ENCODE peak calls at places on chromosomes 16 and 17, in six cellular contexts. C, Z, R, L, T and X are unnamed samples.

GRCh38 chr16:87702325-87702811 is 63.4 kb downstream of the KLHDC4 start:
- DNase-seq in T (no peak), R (peak; percentile 47), C (no peak), L (no peak), Z (no peak), X (peak; percentile 85)

GRCh38 chr17:61837175-61838051 is 25.9 kb downstream of the BRIP1 start:
- DNase-seq in L (no peak), Z (peak; percentile 44), R (peak; percentile 47), C (peak; percentile 54), T (peak; percentile 45), X (peak; percentile 41)

GRCh38 chr17:7355053-7355452 is at the start of gene TMEM95:
- DNase-seq in R (no peak), C (no peak), T (peak; percentile 41), Z (no peak), L (no peak), X (no peak)

GRCh38 chr16:1877089-1877488 is 5.1 kb upstream of the MEIOB start:
- DNase-seq in L (no peak), Z (no peak), T (peak; percentile 57), C (no peak), R (no peak), X (no peak)

GRCh38 chr16:48003226-48003907 is 152.4 kb downstream of the ABCC12 start:
- DNase-seq in T (no peak), C (no peak), R (no peak), L (peak; percentile 10), Z (no peak), X (no peak)

GRCh38 chr16:85395913-85396878 is 216.9 kb upstream of the GSE1 start:
- DNase-seq in Z (peak; percentile 39), T (peak; percentile 20), L (no peak), R (no peak), C (peak; percentile 12), X (no peak)

GRCh38 chr17:48510761-48511604 is 19.8 kb downstream of the HOXB1 start:
- DNase-seq in C (no peak), R (peak; percentile 38), T (no peak), L (peak; percentile 29), Z (no peak), X (peak; percentile 62)

GRCh38 chr16:704047-704446 is 1.6 kb downstream of the FBXL16 start:
- DNase-seq in T (no peak), L (no peak), C (no peak), Z (no peak), R (no peak), X (no peak)

GRCh38 chr17:56966277-56966676 is 5.4 kb upstream of the COIL start:
- DNase-seq in Z (no peak), T (no peak), C (no peak), L (no peak), R (no peak), X (no peak)

GRCh38 chr17:38728290-38728831 is 1.8 kb upstream of the CISD3 start:
- DNase-seq in T (no peak), L (no peak), R (peak; percentile 67), C (no peak), Z (no peak), X (no peak)

GRCh38 chr16:49048557-49048956 is 233.1 kb downstream of the CBLN1 start:
- DNase-seq in T (no peak), R (no peak), L (no peak), C (no peak), Z (no peak), X (no peak)

GRCh38 chr17:17363638-17364337 is 60.6 kb downstream of the NT5M start:
- DNase-seq in C (no peak), L (no peak), R (no peak), T (no peak), Z (no peak), X (no peak)

GRCh38 chr17:75601057-75601987 is 13.7 kb downstream of the MYO15B start:
- DNase-seq in Z (no peak), T (peak; percentile 89), C (peak; percentile 64), R (peak; percentile 68), L (no peak), X (peak; percentile 81)

GRCh38 chr17:41678907-41679739 is 9.6 kb upstream of the EIF1 start:
- DNase-seq in T (peak; percentile 53), Z (peak; percentile 37), C (no peak), L (no peak), R (no peak), X (no peak)

GRCh38 chr17:29140051-29140582 is 40.1 kb downstream of the MYO18A start:
- DNase-seq in L (no peak), C (peak; percentile 87), R (peak; percentile 79), Z (no peak), T (peak; percentile 85), X (peak; percentile 80)

GRCh38 chr17:17167356-17167755 is 38.8 kb downstream of the PLD6 start:
- DNase-seq in C (no peak), R (no peak), L (no peak), T (no peak), Z (no peak), X (no peak)

GRCh38 chr16:89167425-89167941 is 4.1 kb upstream of the CDH15 start:
- DNase-seq in L (no peak), C (peak; percentile 86), Z (peak; percentile 26), R (peak; percentile 90), T (peak; percentile 92), X (peak; percentile 88)

GRCh38 chr16:49441366-49441780 is 67.8 kb downstream of the C16orf78 start:
- DNase-seq in L (no peak), Z (no peak), R (peak; percentile 74), T (peak; percentile 38), C (peak; percentile 34), X (peak; percentile 82)

DNA sequence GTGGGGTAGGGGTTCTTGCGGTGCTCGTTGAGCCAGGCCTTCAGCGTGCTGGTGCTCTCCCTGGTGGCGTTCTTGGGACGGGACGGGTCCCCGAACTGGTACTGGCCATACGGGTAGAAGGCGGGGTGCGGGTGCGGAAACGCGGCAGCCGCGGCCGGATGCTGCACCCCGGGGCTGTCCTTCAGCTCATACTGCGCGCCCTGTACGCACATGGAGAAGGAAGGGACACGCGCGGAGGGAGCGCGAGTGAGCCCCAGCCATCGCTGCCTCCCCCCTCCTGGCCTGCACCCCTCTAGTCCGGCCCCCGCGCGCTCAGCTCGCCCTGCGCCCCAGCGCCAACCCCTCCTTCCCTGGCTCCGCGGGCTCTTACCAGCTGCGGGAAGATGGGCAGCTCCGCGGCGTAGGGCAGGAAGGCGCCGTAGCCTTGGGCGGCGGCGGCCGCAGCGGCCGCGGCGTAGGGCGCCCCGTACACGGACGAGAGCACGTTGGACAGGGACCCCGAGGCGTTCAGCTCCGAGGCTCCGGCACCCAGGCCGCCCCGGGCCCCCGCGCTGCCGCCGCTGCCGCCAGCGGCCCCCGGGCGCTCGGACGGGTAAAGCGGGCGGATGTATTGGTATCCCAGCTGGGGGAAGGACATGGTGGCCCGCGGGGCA is 1.0 kb downstream of the IRX3 start:
- DNase-seq in T (no peak), R (no peak), L (no peak), C (no peak), Z (no peak), X (no peak)
- TF ChIP-seq CTCF in T (no peak), R (no peak), L (peak; percentile 0), C (no peak), Z (no peak), X (no peak)

GRCh38 chr16:83602797-83603735 is 204.7 kb upstream of the HSBP1 start:
- DNase-seq in T (peak; percentile 6), C (no peak), L (no peak), Z (no peak), R (no peak), X (no peak)

GRCh38 chr16:83603981-83604570 is 203.7 kb upstream of the HSBP1 start:
- DNase-seq in R (no peak), T (peak; percentile 7), L (no peak), Z (no peak), C (no peak), X (no peak)

GRCh38 chr16:83609178-83609577 is 198.6 kb upstream of the HSBP1 start:
- DNase-seq in C (no peak), L (no peak), R (no peak), T (no peak), Z (no peak), X (no peak)

GRCh38 chr16:83606486-83607030 is 201.2 kb upstream of the HSBP1 start:
- DNase-seq in L (no peak), T (peak; percentile 12), C (no peak), Z (no peak), R (no peak), X (no peak)
- TF ChIP-seq CTCF in L (no peak), T (no peak), C (no peak), Z (no peak), R (no peak), X (no peak)

DNA sequence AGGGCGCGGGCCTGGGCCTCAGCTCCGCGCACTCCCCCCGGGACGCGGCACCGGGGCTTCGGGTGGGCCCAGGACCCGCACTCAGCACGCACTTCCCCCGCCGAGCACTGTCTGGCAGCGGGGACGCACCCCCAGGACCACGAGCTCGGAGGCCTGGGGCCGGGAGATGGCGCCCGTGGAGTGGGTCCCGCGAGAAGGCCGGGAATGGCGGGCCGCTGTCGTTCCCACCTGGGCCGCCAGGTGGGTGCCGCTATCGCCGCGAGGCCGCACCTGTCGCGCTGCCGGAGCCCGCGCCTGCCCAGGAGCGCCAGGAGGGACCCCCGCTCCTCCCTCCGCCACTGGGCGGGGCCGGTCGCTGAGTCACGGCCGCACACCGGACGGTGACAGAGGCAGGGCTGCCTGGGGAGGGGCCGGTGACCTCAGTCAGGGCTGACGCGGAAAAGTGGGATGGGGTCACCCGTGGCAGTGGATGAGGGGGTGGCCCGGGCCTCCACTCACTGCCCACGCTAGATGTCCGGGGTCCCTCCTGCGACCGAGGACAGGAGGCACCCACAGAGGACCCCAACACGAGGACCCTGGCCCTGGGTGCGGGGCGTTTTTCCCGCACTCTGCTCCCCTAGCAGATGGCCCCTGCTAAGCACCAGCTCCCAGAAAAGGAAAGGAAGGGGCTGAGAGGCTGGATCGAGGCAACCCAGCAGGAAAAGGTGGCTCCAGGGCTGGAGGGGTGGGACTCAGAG is 6.9 kb upstream of the ACTG1 start:
- DNase-seq in Z (no peak), C (peak; percentile 89), T (peak; percentile 82), L (no peak), R (peak; percentile 75), X (peak; percentile 77)
- TF ChIP-seq CTCF in Z (no peak), C (peak; percentile 69), T (peak; percentile 59), L (peak; percentile 28), R (peak; percentile 89), X (peak; percentile 42)

GRCh38 chr16:7304257-7304656 is 28.4 kb upstream of the RBFOX1 start:
- DNase-seq in R (no peak), C (no peak), L (no peak), Z (no peak), T (no peak), X (no peak)

GRCh38 chr16:7304932-7305331 is 27.7 kb upstream of the RBFOX1 start:
- DNase-seq in T (no peak), C (no peak), Z (no peak), L (no peak), R (no peak), X (no peak)

GRCh38 chr16:7303677-7304200 is 28.9 kb upstream of the RBFOX1 start:
- DNase-seq in C (no peak), T (no peak), L (no peak), R (no peak), Z (no peak), X (no peak)

DNA sequence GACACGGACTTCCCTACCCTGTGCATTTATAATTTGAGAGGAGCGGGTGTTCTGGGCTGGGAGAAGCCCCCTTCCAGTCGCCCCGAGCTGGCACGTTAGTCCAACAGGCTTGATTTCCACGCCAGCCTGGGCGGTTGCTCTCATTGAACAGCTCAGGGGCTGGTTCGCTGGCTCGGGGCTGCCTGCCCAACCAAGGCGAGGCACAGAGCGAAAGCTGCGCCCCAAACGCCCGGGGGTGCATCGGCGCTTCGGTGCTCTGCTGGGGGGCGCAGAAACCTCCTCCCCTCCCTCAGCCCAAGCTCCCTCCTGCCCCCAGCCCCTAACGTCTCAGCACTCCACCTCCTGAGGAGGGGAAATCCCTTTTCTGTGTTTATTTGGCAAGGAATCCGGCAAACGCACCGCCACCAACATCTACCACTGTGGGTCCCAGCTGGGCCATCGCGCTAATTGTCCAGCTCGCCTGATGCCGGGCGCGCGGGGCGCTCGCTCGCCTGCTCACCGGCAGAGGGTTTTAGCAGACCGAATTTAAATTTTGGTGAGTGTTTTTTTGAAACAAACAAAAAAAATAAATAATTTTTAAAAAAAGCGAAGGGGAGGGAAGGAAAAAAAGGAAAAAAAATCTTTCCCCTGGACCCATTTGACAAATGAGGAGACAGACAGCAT is 29.5 kb upstream of the RBFOX1 start:
- DNase-seq in R (no peak), T (no peak), Z (no peak), C (no peak), L (no peak), X (no peak)
- TF ChIP-seq CTCF in R (no peak), T (no peak), Z (no peak), C (no peak), L (no peak), X (no peak)